ENCODE peak calls at places on chromosomes 11 and 22, in four cellular contexts. One of them, this sample, is unnamed.

GRCh38 chr11:19422257-19422656 is 181.5 kb upstream of the E2F8 start:
- DNase-seq in IMR-90: no peak
- DNase-seq in H9: no peak
- DNase-seq in mesenchymal stem cell: no peak
- DNase-seq in this sample: no peak

GRCh38 chr11:81496566-81496965 is 1237.1 kb downstream of the FAM181B start:
- DNase-seq in H9: no peak
- DNase-seq in IMR-90: no peak
- DNase-seq in mesenchymal stem cell: no peak
- DNase-seq in this sample: no peak

GRCh38 chr11:29623144-29623722 is 393.6 kb downstream of the KCNA4 start:
- DNase-seq in H9: peak; percentile 71
- DNase-seq in mesenchymal stem cell: no peak
- DNase-seq in IMR-90: no peak
- DNase-seq in this sample: peak; percentile 91

GRCh38 chr11:3104961-3105790 is 48.0 kb upstream of the CARS1 start:
- DNase-seq in H9: peak; percentile 18
- DNase-seq in IMR-90: no peak
- DNase-seq in mesenchymal stem cell: no peak
- DNase-seq in this sample: no peak

GRCh38 chr11:79236541-79236971 is 204.3 kb downstream of the TENM4 start:
- DNase-seq in mesenchymal stem cell: peak; percentile 89
- DNase-seq in H9: no peak
- DNase-seq in IMR-90: peak; percentile 99
- DNase-seq in this sample: peak; percentile 33

GRCh38 chr11:3095712-3096361 is 38.6 kb upstream of the CARS1 start:
- DNase-seq in H9: no peak
- DNase-seq in mesenchymal stem cell: peak; percentile 99
- DNase-seq in IMR-90: peak; percentile 91
- DNase-seq in this sample: peak; percentile 63

GRCh38 chr22:49499433-49500075 is 328.1 kb downstream of the BRD1 start:
- DNase-seq in mesenchymal stem cell: no peak
- DNase-seq in H9: no peak
- DNase-seq in IMR-90: no peak
- DNase-seq in this sample: peak; percentile 37

GRCh38 chr22:17483670-17484372 is 79.5 kb upstream of the SLC25A18 start:
- DNase-seq in H9: no peak
- DNase-seq in IMR-90: no peak
- DNase-seq in mesenchymal stem cell: peak; percentile 5
- DNase-seq in this sample: no peak

GRCh38 chr22:41557401-41558240 is 3.2 kb upstream of the CSDC2 start:
- DNase-seq in IMR-90: peak; percentile 94
- DNase-seq in mesenchymal stem cell: peak; percentile 63
- DNase-seq in H9: peak; percentile 58
- DNase-seq in this sample: no peak

GRCh38 chr11:1230121-1230455 is 7.2 kb downstream of the MUC5B start:
- DNase-seq in mesenchymal stem cell: no peak
- DNase-seq in IMR-90: no peak
- DNase-seq in H9: peak; percentile 14
- DNase-seq in this sample: no peak

GRCh38 chr11:78562398-78562797 is 12.3 kb downstream of the NARS2 start:
- DNase-seq in mesenchymal stem cell: peak; percentile 40
- DNase-seq in IMR-90: peak; percentile 75
- DNase-seq in H9: no peak
- DNase-seq in this sample: peak; percentile 25

GRCh38 chr11:57500926-57501325 is 14.6 kb downstream of the SLC43A1 start:
- DNase-seq in IMR-90: no peak
- DNase-seq in mesenchymal stem cell: no peak
- DNase-seq in H9: no peak
- DNase-seq in this sample: no peak
- H3K23ac ChIP-seq in IMR-90: no peak overlapping the region
- H3K23ac ChIP-seq in mesenchymal stem cell: no peak overlapping the region
- H3K23ac ChIP-seq in H9: no peak overlapping the region
- H3K23ac ChIP-seq in this sample: no peak overlapping the region

GRCh38 chr22:38609371-38609770 is 39.4 kb upstream of the DMC1 start:
- DNase-seq in H9: no peak
- DNase-seq in IMR-90: no peak
- DNase-seq in mesenchymal stem cell: no peak
- DNase-seq in this sample: no peak

GRCh38 chr22:38613588-38613987 is 42.6 kb downstream of the FAM227A start:
- DNase-seq in H9: no peak
- DNase-seq in mesenchymal stem cell: no peak
- DNase-seq in IMR-90: no peak
- DNase-seq in this sample: no peak

GRCh38 chr22:38610234-38610633 is 40.3 kb upstream of the DMC1 start:
- DNase-seq in IMR-90: no peak
- DNase-seq in mesenchymal stem cell: no peak
- DNase-seq in H9: no peak
- DNase-seq in this sample: no peak

GRCh38 chr22:38612217-38613006 is 42.4 kb upstream of the DMC1 start:
- DNase-seq in H9: no peak
- DNase-seq in mesenchymal stem cell: no peak
- DNase-seq in IMR-90: no peak
- DNase-seq in this sample: no peak

DNA sequence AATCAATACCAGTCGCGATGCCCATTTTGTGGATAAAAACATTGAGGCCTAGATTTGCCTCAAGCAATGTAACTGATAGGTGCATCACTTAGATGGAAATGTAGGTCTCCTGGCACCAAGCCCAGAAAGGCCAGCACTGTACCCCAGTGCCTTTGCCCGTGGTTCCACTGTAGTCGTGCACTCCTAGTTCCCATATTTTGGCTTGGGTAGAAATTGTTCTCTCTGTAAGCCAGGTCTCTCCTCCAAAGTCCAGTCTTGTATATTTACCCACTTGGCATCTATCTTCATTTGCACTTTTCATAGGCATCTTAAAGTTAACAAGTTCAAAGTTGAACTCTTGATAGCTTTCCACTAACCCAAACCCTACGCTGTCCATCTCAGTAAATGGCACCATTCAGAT is 41.6 kb upstream of the DMC1 start:
- DNase-seq in mesenchymal stem cell: no peak
- DNase-seq in H9: no peak
- DNase-seq in IMR-90: no peak
- DNase-seq in this sample: no peak
- H3K23ac ChIP-seq in mesenchymal stem cell: no peak overlapping the region
- H3K23ac ChIP-seq in H9: no peak overlapping the region
- H3K23ac ChIP-seq in IMR-90: no peak overlapping the region
- H3K23ac ChIP-seq in this sample: no peak overlapping the region

GRCh38 chr11:43582024-43582836 is 98.3 kb upstream of the HSD17B12 start:
- DNase-seq in IMR-90: no peak
- DNase-seq in mesenchymal stem cell: no peak
- DNase-seq in H9: no peak
- DNase-seq in this sample: no peak
- H3K23ac ChIP-seq in IMR-90: no peak overlapping the region
- H3K23ac ChIP-seq in mesenchymal stem cell: no peak overlapping the region
- H3K23ac ChIP-seq in H9: no peak overlapping the region
- H3K23ac ChIP-seq in this sample: no peak overlapping the region

DNA sequence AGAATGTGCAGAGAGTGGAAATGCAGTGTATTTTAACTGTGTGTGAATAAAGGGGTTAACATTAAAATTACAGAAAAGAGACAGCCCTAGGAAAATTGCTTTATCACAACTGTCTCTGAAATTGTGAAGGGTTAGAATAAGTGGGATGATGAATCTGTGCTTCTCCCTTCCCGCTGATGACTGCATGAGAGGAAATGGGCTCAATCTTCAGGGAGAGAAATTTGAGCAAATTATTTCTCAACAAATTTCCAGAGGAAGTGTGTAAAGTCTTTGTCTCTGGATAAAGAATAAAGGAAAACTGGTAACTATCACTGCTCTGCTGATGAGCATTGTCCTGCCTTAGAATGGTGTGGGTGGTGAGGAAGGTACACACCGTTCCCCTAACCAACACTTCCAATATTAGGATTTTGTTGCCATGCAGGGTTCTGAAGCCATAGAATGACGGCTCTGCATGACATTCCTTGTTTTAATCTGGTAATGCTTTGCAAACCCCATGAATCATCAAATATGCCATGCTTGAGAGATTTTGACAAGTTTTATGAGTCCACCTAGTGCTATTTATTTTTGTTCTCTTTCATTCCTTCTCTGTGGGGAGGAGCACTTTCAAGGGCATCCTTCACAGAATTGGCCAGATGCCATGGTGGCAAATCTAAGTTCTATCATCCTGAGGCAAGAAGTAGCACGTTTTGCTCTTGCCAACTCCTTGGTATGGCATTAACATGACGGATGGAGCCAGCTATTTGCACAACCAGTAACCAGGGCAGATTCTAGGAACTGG is 268.6 kb downstream of the FAM76B start:
- DNase-seq in H9: no peak
- DNase-seq in IMR-90: no peak
- DNase-seq in mesenchymal stem cell: no peak
- DNase-seq in this sample: no peak
- H3K23ac ChIP-seq in H9: no peak overlapping the region
- H3K23ac ChIP-seq in IMR-90: no peak overlapping the region
- H3K23ac ChIP-seq in mesenchymal stem cell: no peak overlapping the region
- H3K23ac ChIP-seq in this sample: no peak overlapping the region

DNA sequence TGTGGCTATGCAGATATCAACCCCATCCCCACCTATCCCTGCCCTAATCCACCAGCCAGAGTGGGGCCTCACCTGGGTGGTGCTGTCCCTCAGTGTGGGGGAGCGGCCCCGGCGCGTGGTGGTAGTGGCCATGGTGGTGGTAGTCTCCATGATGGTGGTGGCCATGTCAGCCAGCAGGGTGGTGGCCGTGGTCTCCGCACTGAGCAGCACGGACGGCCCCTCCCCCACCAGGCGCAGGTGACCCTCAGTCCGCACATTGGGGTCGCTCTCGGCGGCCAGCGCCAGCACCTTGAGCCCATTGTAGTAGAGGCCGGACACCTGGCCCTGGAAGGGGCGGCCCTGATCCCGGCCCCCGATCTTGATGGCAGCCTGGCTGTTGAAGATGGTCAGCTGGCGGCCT is 31.7 kb downstream of the SLC22A12 start:
- DNase-seq in mesenchymal stem cell: no peak
- DNase-seq in IMR-90: no peak
- DNase-seq in H9: no peak
- DNase-seq in this sample: no peak
- H3K23ac ChIP-seq in mesenchymal stem cell: no peak overlapping the region
- H3K23ac ChIP-seq in IMR-90: no peak overlapping the region
- H3K23ac ChIP-seq in H9: no peak overlapping the region
- H3K23ac ChIP-seq in this sample: no peak overlapping the region

DNA sequence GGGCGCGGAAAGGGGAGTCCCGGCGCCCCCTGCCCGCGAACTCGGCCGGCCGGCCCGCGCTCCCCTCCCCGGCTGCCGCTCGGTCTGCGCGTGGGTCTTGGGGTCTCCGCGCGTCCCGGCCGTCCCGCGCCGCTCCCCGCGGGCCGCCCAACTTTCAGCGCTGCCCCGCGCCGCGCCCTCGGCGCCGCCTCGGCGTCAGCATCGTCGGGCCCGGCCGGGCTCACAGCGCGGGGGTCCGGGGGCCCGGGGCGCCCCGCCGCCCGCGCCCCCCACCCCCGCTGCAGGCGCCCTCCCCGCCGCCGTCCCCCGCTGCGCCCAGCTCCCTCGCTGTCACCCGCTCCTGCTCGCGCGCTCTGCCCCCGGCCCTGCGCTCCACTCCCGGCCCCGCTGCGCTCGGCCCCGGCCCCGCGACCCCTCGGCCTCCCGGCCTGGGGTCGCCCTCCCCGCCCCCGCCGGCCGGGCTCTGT is at the start of gene KCNJ4:
- DNase-seq in IMR-90: no peak
- DNase-seq in mesenchymal stem cell: no peak
- DNase-seq in H9: no peak
- DNase-seq in this sample: no peak
- H3K23ac ChIP-seq in IMR-90: no peak within 1 kb of the TSS
- H3K23ac ChIP-seq in mesenchymal stem cell: peak within 1 kb of the TSS; percentile 34
- H3K23ac ChIP-seq in H9: no peak within 1 kb of the TSS
- H3K23ac ChIP-seq in this sample: peak within 1 kb of the TSS; percentile 48

GRCh38 chr11:17605736-17606135 is 58.7 kb downstream of the OTOG start:
- DNase-seq in IMR-90: no peak
- DNase-seq in mesenchymal stem cell: no peak
- DNase-seq in H9: no peak
- DNase-seq in this sample: no peak
- H3K23ac ChIP-seq in IMR-90: no peak overlapping the region
- H3K23ac ChIP-seq in mesenchymal stem cell: no peak overlapping the region
- H3K23ac ChIP-seq in H9: no peak overlapping the region
- H3K23ac ChIP-seq in this sample: no peak overlapping the region

GRCh38 chr22:19195796-19196731 is 17.5 kb upstream of the SLC25A1 start:
- DNase-seq in IMR-90: no peak
- DNase-seq in mesenchymal stem cell: no peak
- DNase-seq in H9: no peak
- DNase-seq in this sample: no peak
- H3K23ac ChIP-seq in IMR-90: no peak overlapping the region
- H3K23ac ChIP-seq in mesenchymal stem cell: no peak overlapping the region
- H3K23ac ChIP-seq in H9: no peak overlapping the region
- H3K23ac ChIP-seq in this sample: no peak overlapping the region

This sample was measured in mesendoderm.